ENCODE peak calls at places on chromosomes 5 and 9, in six cellular contexts. G, V, Q, K, M and X are unnamed samples.

GRCh38 chr5:135747824-135748223 is 86.6 kb upstream of the SLC25A48 start:
- DNase-seq in M (no peak), Q (no peak), K (no peak), G (no peak), V (no peak), X (no peak)

GRCh38 chr5:26942481-26942880 is 95.9 kb downstream of the CDH9 start:
- DNase-seq in K (no peak), G (no peak), Q (no peak), M (no peak), V (no peak), X (no peak)

GRCh38 chr9:135456436-135457104 is 23.0 kb upstream of the PPP1R26 start:
- DNase-seq in V (no peak), K (no peak), G (no peak), Q (no peak), M (no peak), X (no peak)

GRCh38 chr5:74954919-74955318 is 88.7 kb upstream of the FAM169A start:
- DNase-seq in Q (no peak), V (no peak), K (no peak), M (peak; percentile 51), G (no peak), X (no peak)

GRCh38 chr5:58259685-58260152 is 200.2 kb downstream of the PLK2 start:
- DNase-seq in V (no peak), M (peak; percentile 3), G (no peak), Q (peak; percentile 41), K (no peak), X (no peak)

GRCh38 chr5:98510111-98510510 is 263.4 kb upstream of the RGMB start:
- DNase-seq in M (peak; percentile 0), Q (no peak), V (no peak), K (no peak), G (no peak), X (no peak)

GRCh38 chr5:81552844-81553569 is 159.1 kb upstream of the ACOT12 start:
- DNase-seq in M (no peak), G (no peak), K (no peak), V (no peak), Q (no peak), X (no peak)

GRCh38 chr9:76521906-76522305 is 62.9 kb downstream of the GCNT1 start:
- DNase-seq in M (no peak), G (no peak), V (no peak), K (no peak), Q (no peak), X (no peak)

GRCh38 chr5:10288600-10289213 is 19.0 kb downstream of the CMBL start:
- DNase-seq in G (no peak), Q (no peak), V (no peak), M (no peak), K (peak; percentile 47), X (peak; percentile 45)

GRCh38 chr9:111427186-111427585 is 57.0 kb downstream of the ECPAS start:
- DNase-seq in V (peak; percentile 17), Q (no peak), M (no peak), K (no peak), G (no peak), X (no peak)

GRCh38 chr5:112257961-112258360 is 161.1 kb downstream of the EPB41L4A start:
- DNase-seq in G (no peak), K (no peak), Q (no peak), M (no peak), V (no peak), X (no peak)

GRCh38 chr5:135826994-135827671 is 7.3 kb upstream of the SLC25A48 start:
- DNase-seq in G (no peak), V (no peak), K (no peak), Q (no peak), M (no peak), X (no peak)

GRCh38 chr9:127418037-127418471 is 6.1 kb upstream of the ZNF79 start:
- DNase-seq in M (peak; percentile 44), G (no peak), Q (peak; percentile 43), V (peak; percentile 61), K (peak; percentile 53), X (peak; percentile 45)

GRCh38 chr5:163407034-163407652 is 30.3 kb upstream of the CCNG1 start:
- DNase-seq in K (no peak), Q (no peak), M (no peak), V (no peak), G (peak; percentile 13), X (no peak)

GRCh38 chr5:179345429-179346321 is at the start of gene ADAMTS2:
- DNase-seq in V (peak; percentile 87), M (no peak), G (no peak), K (no peak), Q (no peak), X (no peak)

GRCh38 chr5:10563132-10563939 is 534 bp upstream of the ANKRD33B start:
- DNase-seq in M (no peak), V (peak; percentile 86), K (peak; percentile 42), Q (no peak), G (no peak), X (no peak)

GRCh38 chr5:149500922-149501582 is 50.2 kb downstream of the CSNK1A1 start:
- DNase-seq in V (no peak), G (no peak), Q (no peak), M (no peak), K (no peak), X (no peak)

GRCh38 chr5:100902406-100903035 is 561 bp downstream of the ST8SIA4 start:
- DNase-seq in G (no peak), Q (no peak), V (no peak), M (no peak), K (no peak), X (no peak)

GRCh38 chr5:69238760-69239251 is 4.1 kb downstream of the CDK7 start:
- DNase-seq in Q (no peak), G (no peak), K (no peak), V (no peak), M (no peak), X (no peak)

GRCh38 chr5:59275170-59275536 is 618.4 kb downstream of the PDE4D start:
- DNase-seq in Q (no peak), M (no peak), K (no peak), G (no peak), V (no peak), X (no peak)

GRCh38 chr9:113475992-113476391 is 12.5 kb downstream of the RGS3 start:
- DNase-seq in M (no peak), G (no peak), Q (no peak), K (no peak), V (no peak), X (no peak)

GRCh38 chr5:160382361-160382760 is 11.9 kb upstream of the C1QTNF2 start:
- DNase-seq in K (no peak), G (no peak), V (no peak), Q (no peak), M (no peak), X (no peak)

GRCh38 chr9:115118471-115119156 is 657 bp upstream of the TNC start:
- DNase-seq in G (no peak), M (no peak), Q (peak; percentile 77), K (no peak), V (no peak), X (no peak)

GRCh38 chr9:121773954-121774714 is 122.7 kb downstream of the DAB2IP start:
- DNase-seq in M (no peak), Q (no peak), V (no peak), K (no peak), G (no peak), X (no peak)

GRCh38 chr5:90939208-90939607 is 380.6 kb downstream of the ADGRV1 start:
- DNase-seq in M (no peak), V (no peak), Q (no peak), G (no peak), K (no peak), X (no peak)

GRCh38 chr5:168315416-168315990 is 24.1 kb downstream of the WWC1 start:
- DNase-seq in V (no peak), M (no peak), Q (no peak), K (no peak), G (no peak), X (no peak)

GRCh38 chr5:92838253-92838652 is 742.8 kb downstream of the NR2F1-AS1 start:
- DNase-seq in G (no peak), M (peak; percentile 37), K (no peak), Q (no peak), V (no peak), X (no peak)

GRCh38 chr5:170104299-170104698 is 1.4 kb upstream of the FOXI1 start:
- DNase-seq in M (no peak), V (no peak), K (no peak), Q (no peak), G (no peak), X (no peak)

GRCh38 chr5:19256036-19256435 is 732.0 kb downstream of the CDH18 start:
- DNase-seq in V (no peak), M (no peak), K (no peak), Q (no peak), G (no peak), X (no peak)

GRCh38 chr5:125311743-125312142 is 565.3 kb upstream of the ZNF608 start:
- DNase-seq in G (no peak), Q (no peak), K (no peak), V (no peak), M (no peak), X (no peak)

GRCh38 chr9:120693609-120694008 is 20.7 kb downstream of the MEGF9 start:
- DNase-seq in K (no peak), G (no peak), Q (no peak), V (no peak), M (peak; percentile 43), X (no peak)
- TF ChIP-seq TAF1 in K (no peak), G (no peak), Q (no peak), V (no peak), M (no peak), X (no peak)

GRCh38 chr5:55897905-55898304 is 46.7 kb downstream of the IL31RA start:
- DNase-seq in M (peak; percentile 13), G (no peak), K (no peak), V (no peak), Q (no peak), X (no peak)
- TF ChIP-seq POLR2AphosphoS5 in M (no peak), G (no peak), K (no peak), V (no peak), Q (no peak), X (no peak)

DNA sequence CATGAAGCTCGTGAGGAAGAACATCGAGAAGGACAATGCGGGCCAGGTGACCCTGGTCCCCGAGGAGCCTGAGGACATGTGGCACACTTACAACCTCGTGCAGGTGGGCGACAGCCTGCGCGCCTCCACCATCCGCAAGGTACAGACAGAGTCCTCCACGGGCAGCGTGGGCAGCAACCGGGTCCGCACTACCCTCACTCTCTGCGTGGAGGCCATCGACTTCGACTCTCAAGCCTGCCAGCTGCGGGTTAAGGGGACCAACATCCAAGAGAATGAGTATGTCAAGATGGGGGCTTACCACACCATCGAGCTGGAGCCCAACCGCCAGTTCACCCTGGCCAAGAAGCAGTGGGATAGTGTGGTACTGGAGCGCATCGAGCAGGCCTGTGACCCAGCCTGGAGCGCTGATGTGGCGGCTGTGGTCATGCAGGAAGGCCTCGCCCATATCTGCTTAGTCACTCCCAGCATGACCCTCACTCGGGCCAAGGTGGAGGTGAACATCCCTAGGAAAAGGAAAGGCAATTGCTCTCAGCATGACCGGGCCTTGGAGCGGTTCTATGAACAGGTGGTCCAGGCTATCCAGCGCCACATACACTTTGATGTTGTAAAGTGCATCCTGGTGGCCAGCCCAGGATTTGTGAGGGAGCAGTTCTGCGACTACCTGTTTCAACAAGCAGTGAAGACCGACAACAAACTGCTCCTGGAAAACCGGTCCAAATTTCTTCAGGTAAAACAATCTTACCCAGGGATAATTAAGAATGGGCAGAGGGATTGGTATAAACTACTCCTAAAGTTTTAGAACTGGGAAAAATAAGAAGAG is 12.9 kb downstream of the ITGA1 start:
- DNase-seq in Q (no peak), M (peak; percentile 69), G (no peak), K (no peak), V (peak; percentile 51), X (no peak)
- TF ChIP-seq POLR2A in Q (no peak), M (peak; percentile 43), G (peak; percentile 56), K (no peak), V (peak; percentile 42), X (no peak)

GRCh38 chr5:88734191-88734640 is 148.8 kb downstream of the MEF2C start:
- DNase-seq in Q (no peak), M (no peak), K (no peak), G (peak; percentile 96), V (peak; percentile 11), X (no peak)
- TF ChIP-seq TAF1 in Q (no peak), M (no peak), K (no peak), G (no peak), V (no peak), X (no peak)